ENCODE peak calls at places on chromosomes 5 and 9, in four cellular contexts. A is HFFc6, I is T-helper 9 cell, P is HEK293T. G is an unnamed sample.
A peak's percentile ranks its signal among the peaks of the same experiment; 100 is the strongest.

GRCh38 chr9:25703826-25704357 is 25.6 kb upstream of the TUSC1 start:
- DNase-seq in A (no peak), I (no peak), P (no peak), G (no peak)

GRCh38 chr5:151772029-151772867 is 494 bp downstream of the G3BP1 start:
- DNase-seq in A (no peak), I (peak; percentile 20), P (no peak), G (peak; percentile 59)

GRCh38 chr5:16160706-16161105 is 18.9 kb downstream of the MARCHF11 start:
- DNase-seq in A (peak; percentile 60), I (no peak), P (peak; percentile 57), G (no peak)

GRCh38 chr9:125548141-125548540 is 158.9 kb downstream of the MAPKAP1 start:
- DNase-seq in A (no peak), I (no peak), P (no peak), G (no peak)

GRCh38 chr9:129384138-129384886 is 206.3 kb upstream of the IER5L start:
- DNase-seq in A (no peak), I (no peak), P (no peak), G (no peak)

GRCh38 chr5:139105621-139106071 is 92.5 kb downstream of the SIL1 start:
- DNase-seq in A (no peak), I (no peak), P (no peak), G (no peak)

GRCh38 chr5:66129184-66129583 is 14.9 kb upstream of the SREK1 start:
- DNase-seq in A (no peak), I (no peak), P (no peak), G (no peak)

GRCh38 chr9:104836235-104836634 is 72.3 kb downstream of the NIPSNAP3B start:
- DNase-seq in A (peak; percentile 24), I (no peak), P (no peak), G (no peak)

GRCh38 chr9:6106576-6107339 is 91.3 kb upstream of the RANBP6 start:
- DNase-seq in A (peak; percentile 46), I (no peak), P (peak; percentile 15), G (no peak)

GRCh38 chr5:114184006-114184405 is 177.9 kb upstream of the KCNN2 start:
- DNase-seq in A (peak; percentile 74), I (no peak), P (no peak), G (no peak)

GRCh38 chr5:144390133-144390532 is 219.5 kb downstream of the KCTD16 start:
- DNase-seq in A (peak; percentile 19), I (no peak), P (peak; percentile 8), G (no peak)

GRCh38 chr5:94378062-94378461 is 240.3 kb downstream of the KIAA0825 start:
- DNase-seq in A (no peak), I (no peak), P (no peak), G (no peak)

GRCh38 chr9:91768977-91769916 is 180.8 kb downstream of the ROR2 start:
- DNase-seq in A (no peak), I (no peak), P (no peak), G (no peak)

GRCh38 chr5:150670275-150670960 is 9.4 kb downstream of the MYOZ3 start:
- DNase-seq in A (no peak), I (no peak), P (no peak), G (peak; percentile 41)

GRCh38 chr9:4741365-4742031 is 496 bp upstream of the AK3 start:
- DNase-seq in A (no peak), I (no peak), P (peak; percentile 10), G (peak; percentile 61)

GRCh38 chr5:66248874-66249273 is 104.8 kb downstream of the SREK1 start:
- DNase-seq in A (no peak), I (no peak), P (no peak), G (no peak)

GRCh38 chr9:34612788-34613390 is 992 bp upstream of the RPP25L start:
- DNase-seq in A (peak; percentile 71), I (peak; percentile 59), P (peak; percentile 81), G (peak; percentile 85)

GRCh38 chr5:6656680-6657079 is 23.4 kb downstream of the SRD5A1 start:
- DNase-seq in A (no peak), I (no peak), P (no peak), G (no peak)

GRCh38 chr5:68381060-68381459 is 165.5 kb downstream of the PIK3R1 start:
- DNase-seq in A (no peak), I (no peak), P (no peak), G (no peak)

GRCh38 chr9:130997925-130998595 is 10.9 kb upstream of the LAMC3 start:
- DNase-seq in A (peak; percentile 48), I (no peak), P (peak; percentile 91), G (peak; percentile 63)

GRCh38 chr9:89743216-89743575 is 138.4 kb downstream of the GADD45G start:
- DNase-seq in A (no peak), I (peak; percentile 12), P (no peak), G (no peak)

GRCh38 chr5:155772009-155772662 is 554.8 kb upstream of the SGCD start:
- DNase-seq in A (no peak), I (no peak), P (no peak), G (no peak)

GRCh38 chr9:125189011-125189360 is 617 bp downstream of the PPP6C start:
- DNase-seq in A (no peak), I (peak; percentile 36), P (peak; percentile 47), G (peak; percentile 53)

GRCh38 chr5:16312786-16313185 is 133.2 kb upstream of the MARCHF11 start:
- DNase-seq in A (no peak), I (no peak), P (no peak), G (no peak)

GRCh38 chr5:149019562-149020140 is 43.2 kb downstream of the SH3TC2 start:
- DNase-seq in A (no peak), I (no peak), P (no peak), G (no peak)

GRCh38 chr9:76045217-76045616 is 154.7 kb downstream of the PCSK5 start:
- DNase-seq in A (no peak), I (no peak), P (no peak), G (no peak)

GRCh38 chr5:92559743-92560142 is 1021.3 kb downstream of the NR2F1-AS1 start:
- DNase-seq in A (peak; percentile 19), I (no peak), P (no peak), G (no peak)

GRCh38 chr5:107486489-107486888 is 184.2 kb downstream of the EFNA5 start:
- DNase-seq in A (no peak), I (no peak), P (no peak), G (no peak)

GRCh38 chr5:83494102-83494620 is 22.6 kb downstream of the VCAN start:
- DNase-seq in A (no peak), I (no peak), P (no peak), G (no peak)

GRCh38 chr5:113345261-113345940 is 89.4 kb downstream of the TSSK1B start:
- DNase-seq in A (peak; percentile 54), I (no peak), P (no peak), G (no peak)

GRCh38 chr9:127336708-127337352 is 60.1 kb upstream of the SLC2A8 start:
- DNase-seq in A (peak; percentile 94), I (no peak), P (no peak), G (peak; percentile 84)

GRCh38 chr5:36442796-36443195 is 141.1 kb upstream of the RANBP3L start:
- DNase-seq in A (peak; percentile 33), I (no peak), P (no peak), G (peak; percentile 54)

GRCh38 chr9:88813810-88814209 is 177.5 kb upstream of the S1PR3 start:
- DNase-seq in A (no peak), I (no peak), P (no peak), G (no peak)

GRCh38 chr5:136058031-136058971 is 29.5 kb downstream of the TGFBI start:
- DNase-seq in A (peak; percentile 98), I (no peak), P (peak; percentile 24), G (peak; percentile 71)

GRCh38 chr5:128257096-128257495 is 173.5 kb downstream of the SLC12A2 start:
- DNase-seq in A (no peak), I (no peak), P (no peak), G (no peak)

GRCh38 chr9:134880484-134881312 is at the start of gene FCN2:
- DNase-seq in A (no peak), I (no peak), P (no peak), G (no peak)

GRCh38 chr9:114078021-114078780 is at the start of gene AMBP:
- DNase-seq in A (no peak), I (no peak), P (no peak), G (no peak)

GRCh38 chr5:131209506-131210191 is 38.9 kb downstream of the LYRM7 start:
- DNase-seq in A (no peak), I (peak; percentile 31), P (no peak), G (no peak)

GRCh38 chr5:134489227-134489944 is 36.1 kb upstream of the JADE2 start:
- DNase-seq in A (no peak), I (no peak), P (no peak), G (peak; percentile 23)